ENCODE peak calls at places on chromosomes 7 and 10, in eight cellular contexts. G is body of pancreas, C is adrenal gland, V is tibial artery, D is hepatocyte, B is left lung, K is GM23338, N is A549. P is an unnamed sample.

GRCh38 chr7:45000096-45001032 is at the start of gene CCM2:
- DNase-seq in D (peak; percentile 63), N (peak; percentile 36), B (peak; percentile 56), G (peak; percentile 55), V (peak; percentile 74), K (peak; percentile 64), C (peak; percentile 78), P (no peak)

GRCh38 chr10:109348324-109348723 is 575.0 kb downstream of the XPNPEP1 start:
- DNase-seq in K (no peak), N (no peak), B (no peak), C (no peak), G (no peak), V (no peak), D (no peak), P (no peak)

GRCh38 chr7:12564996-12565764 is 5.3 kb upstream of the SCIN start:
- DNase-seq in N (no peak), G (no peak), B (no peak), V (no peak), C (no peak), K (no peak), D (no peak), P (no peak)

GRCh38 chr10:118732253-118733194 is 22.2 kb downstream of the CACUL1 start:
- DNase-seq in G (no peak), N (no peak), B (no peak), C (no peak), V (no peak), D (no peak), K (no peak), P (no peak)

GRCh38 chr10:13563481-13564445 is 23.0 kb upstream of the PRPF18 start:
- DNase-seq in D (no peak), C (no peak), B (no peak), K (no peak), G (no peak), V (no peak), N (no peak), P (no peak)

GRCh38 chr10:47264797-47265281 is 35.2 kb upstream of the GDF10 start:
- DNase-seq in N (no peak), G (no peak), K (no peak), C (no peak), B (no peak), D (no peak), V (no peak), P (no peak)

GRCh38 chr10:125017547-125018298 is 75.8 kb downstream of the ZRANB1 start:
- DNase-seq in D (no peak), N (no peak), B (no peak), C (no peak), G (no peak), V (no peak), K (no peak), P (no peak)

GRCh38 chr10:37975407-37975991 is 948 bp downstream of the ZNF25 start:
- DNase-seq in B (no peak), C (no peak), G (no peak), N (peak; percentile 10), V (no peak), K (peak; percentile 0), D (no peak), P (no peak)

GRCh38 chr10:120632936-120633335 is 175.9 kb downstream of the PLPP4 start:
- DNase-seq in V (no peak), K (no peak), N (no peak), D (no peak), G (no peak), B (no peak), C (no peak), P (no peak)

GRCh38 chr10:71216751-71217265 is 4.4 kb downstream of the UNC5B start:
- DNase-seq in B (no peak), D (no peak), C (peak; percentile 47), G (no peak), V (peak; percentile 61), K (no peak), N (no peak), P (no peak)

GRCh38 chr10:51485668-51486067 is 213.7 kb downstream of the CSTF2T start:
- DNase-seq in K (no peak), N (no peak), V (no peak), B (no peak), G (no peak), D (no peak), C (no peak), P (no peak)

GRCh38 chr7:74009719-74010118 is 18.3 kb upstream of the ELN start:
- DNase-seq in D (no peak), N (no peak), V (peak; percentile 93), B (no peak), G (no peak), C (no peak), K (no peak), P (no peak)

GRCh38 chr10:3761111-3761686 is 23.8 kb downstream of the KLF6 start:
- DNase-seq in K (no peak), C (no peak), G (no peak), N (no peak), B (no peak), D (peak; percentile 35), V (no peak), P (no peak)

GRCh38 chr7:44727346-44728262 is 21.0 kb upstream of the ZMIZ2 start:
- DNase-seq in C (no peak), N (no peak), D (no peak), K (no peak), V (no peak), G (no peak), B (no peak), P (no peak)

DNA sequence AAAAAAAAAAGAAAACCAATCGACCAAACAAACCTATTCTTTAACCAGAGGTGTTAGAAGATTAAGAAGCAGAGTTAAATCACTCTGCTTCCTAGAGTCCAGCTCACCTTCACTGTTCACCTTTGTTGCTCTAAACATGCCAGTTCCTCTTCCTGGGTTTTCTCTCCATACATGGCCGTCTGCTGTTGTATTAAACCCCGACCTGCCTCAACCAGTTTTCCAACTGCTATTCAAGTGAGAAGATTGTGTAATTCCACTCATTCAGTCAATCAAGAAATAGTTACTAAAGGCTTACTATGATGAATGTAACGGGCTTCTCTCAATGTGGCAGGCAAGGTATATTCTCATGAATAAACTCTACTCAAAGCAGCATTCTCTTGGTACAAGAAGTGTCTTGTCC is 8.8 kb downstream of the AASS start:
- DNase-seq in C (no peak), K (no peak), B (no peak), V (no peak), N (no peak), D (no peak), G (no peak), P (no peak)
- H3K4me3 ChIP-seq in C (no peak overlapping the region), K (peak overlapping the region; percentile 87), B (no peak overlapping the region), V (no peak overlapping the region), N (no peak overlapping the region), D (no peak overlapping the region), G (no peak overlapping the region), P (no peak overlapping the region)

DNA sequence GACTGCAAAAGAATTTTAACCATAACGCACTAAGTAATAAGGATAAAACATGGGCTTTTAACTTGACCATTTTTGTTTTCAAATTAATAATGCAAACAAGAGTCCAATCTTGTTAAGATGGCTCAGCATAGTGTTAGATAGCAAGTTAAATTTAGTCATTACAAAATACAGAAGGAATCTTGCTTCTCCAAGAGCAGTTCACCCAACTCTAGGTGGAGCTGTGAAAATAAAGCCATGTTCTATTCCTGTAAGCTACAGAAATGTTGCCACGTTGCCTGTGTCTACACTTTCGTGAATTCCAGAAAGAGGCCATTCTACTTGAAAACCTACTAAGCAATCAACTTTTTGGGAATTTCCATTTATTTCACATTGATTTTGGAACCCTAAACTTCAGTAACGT is 191.9 kb downstream of the SFMBT2 start:
- DNase-seq in K (no peak), N (no peak), B (no peak), D (no peak), C (no peak), V (no peak), G (no peak), P (no peak)
- TF ChIP-seq CTCF in K (peak; percentile 18), N (peak; percentile 8), B (no peak), D (peak; percentile 6), C (no peak), V (no peak), G (no peak), P (no peak)

DNA sequence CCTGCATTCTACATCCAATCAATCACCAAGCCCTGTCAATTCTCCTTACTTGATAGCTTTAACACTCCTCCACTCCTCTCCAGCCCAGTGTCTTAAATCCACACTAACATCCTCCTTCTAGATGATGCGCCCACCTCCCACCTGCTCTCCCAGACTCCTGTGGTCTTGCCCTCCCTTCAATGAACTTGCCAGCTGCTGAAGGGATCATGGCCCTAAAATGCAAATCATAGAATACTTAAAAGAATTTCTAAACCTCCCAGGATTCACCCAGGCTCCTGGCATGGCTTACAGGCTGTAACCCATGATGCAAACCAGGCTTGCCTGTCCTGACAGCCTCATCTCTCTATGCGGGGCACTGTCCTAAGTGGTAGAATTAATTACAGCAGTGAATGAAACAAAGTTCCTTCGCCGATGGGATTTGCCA is 43.6 kb downstream of the SYPL1 start:
- DNase-seq in C (no peak), K (no peak), B (no peak), D (no peak), V (no peak), G (no peak), N (no peak), P (no peak)
- H3K4me1 ChIP-seq in C (peaks cover 42% of the 10 kb centered on the region), K (peaks cover 22% of the 10 kb centered on the region), B (peaks cover 43% of the 10 kb centered on the region), D (peaks cover 37% of the 10 kb centered on the region), V (no peaks in the 10 kb centered on the region), G (peaks cover 56% of the 10 kb centered on the region), N (peaks cover 20% of the 10 kb centered on the region), P (peaks cover 15% of the 10 kb centered on the region)

GRCh38 chr7:2405201-2405600 is 1.8 kb downstream of the CHST12 start:
- DNase-seq in V (no peak), B (no peak), K (no peak), G (no peak), N (no peak), C (no peak), D (no peak), P (no peak)
- H3K4me3 ChIP-seq in V (no peak overlapping the region), B (no peak overlapping the region), K (no peak overlapping the region), G (no peak overlapping the region), N (no peak overlapping the region), C (no peak overlapping the region), D (no peak overlapping the region), P (no peak overlapping the region)

DNA sequence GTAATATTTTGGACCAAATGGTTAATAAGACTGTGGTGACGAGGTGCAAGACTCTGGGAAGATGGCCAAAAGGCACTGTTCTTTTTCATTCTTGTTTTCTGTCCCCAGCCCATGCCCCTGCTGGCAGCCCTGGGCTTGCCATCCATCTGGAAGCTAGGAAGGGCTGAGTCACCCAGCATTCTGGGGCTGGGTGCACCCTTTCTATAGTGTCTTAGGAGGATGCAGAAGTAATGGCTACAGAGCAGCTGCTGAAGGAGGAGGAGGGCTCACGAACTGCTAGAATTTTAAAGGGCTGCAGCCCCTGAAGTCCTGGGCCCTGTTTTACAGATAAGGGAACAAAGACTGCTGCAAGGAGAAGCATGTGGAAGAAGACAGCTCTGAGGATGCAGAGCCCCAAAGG is 42.8 kb upstream of the ZNF32 start:
- DNase-seq in K (no peak), B (no peak), V (no peak), G (no peak), N (no peak), D (no peak), C (no peak), P (no peak)
- TF ChIP-seq CTCF in K (no peak), B (no peak), V (peak; percentile 16), G (no peak), N (no peak), D (no peak), C (no peak), P (no peak)